ENCODE peak calls at places on chromosomes 16 and 17, in four cellular contexts. One of them, this sample, is unnamed.

GRCh38 chr16:2039286-2040030 is 8.2 kb downstream of the NTHL1 start:
- DNase-seq in H1: no peak
- DNase-seq in GM12878: no peak
- DNase-seq in HCT116: no peak
- DNase-seq in this sample: peak

GRCh38 chr16:85752511-85753420 is 1.9 kb upstream of the C16orf74 start:
- DNase-seq in H1: no peak
- DNase-seq in GM12878: no peak
- DNase-seq in HCT116: no peak
- DNase-seq in this sample: peak

GRCh38 chr17:61641715-61642114 is 50.7 kb upstream of the NACA2 start:
- DNase-seq in H1: no peak
- DNase-seq in GM12878: no peak
- DNase-seq in HCT116: no peak
- DNase-seq in this sample: no peak

GRCh38 chr17:48719642-48720262 is 2.6 kb downstream of the PRAC1 start:
- DNase-seq in H1: peak
- DNase-seq in GM12878: no peak
- DNase-seq in HCT116: no peak
- DNase-seq in this sample: no peak

GRCh38 chr16:23209606-23210005 is 27.1 kb downstream of the SCNN1G start:
- DNase-seq in H1: no peak
- DNase-seq in GM12878: no peak
- DNase-seq in HCT116: no peak
- DNase-seq in this sample: no peak

GRCh38 chr17:1933875-1934715 is 91.0 kb downstream of the RTN4RL1 start:
- DNase-seq in H1: no peak
- DNase-seq in GM12878: no peak
- DNase-seq in HCT116: no peak
- DNase-seq in this sample: no peak

GRCh38 chr16:11627822-11628457 is 40.3 kb upstream of the SNN start:
- DNase-seq in H1: no peak
- DNase-seq in GM12878: no peak
- DNase-seq in HCT116: peak
- DNase-seq in this sample: no peak

GRCh38 chr16:85211247-85211910 is 99.1 kb upstream of the CIBAR2 start:
- DNase-seq in H1: no peak
- DNase-seq in GM12878: no peak
- DNase-seq in HCT116: no peak
- DNase-seq in this sample: no peak

GRCh38 chr16:5918553-5919127 is 821.0 kb upstream of the EEF2KMT start:
- DNase-seq in H1: no peak
- DNase-seq in GM12878: no peak
- DNase-seq in HCT116: no peak
- DNase-seq in this sample: no peak

GRCh38 chr17:81906476-81907218 is 4.6 kb downstream of the PCYT2 start:
- DNase-seq in H1: no peak
- DNase-seq in GM12878: no peak
- DNase-seq in HCT116: no peak
- DNase-seq in this sample: no peak

GRCh38 chr16:58024673-58025350 is 742 bp upstream of the MMP15 start:
- DNase-seq in H1: no peak
- DNase-seq in GM12878: no peak
- DNase-seq in HCT116: peak
- DNase-seq in this sample: peak

GRCh38 chr17:80292557-80292956 is 31.9 kb downstream of the RNF213 start:
- DNase-seq in H1: no peak
- DNase-seq in GM12878: no peak
- DNase-seq in HCT116: no peak
- DNase-seq in this sample: no peak

GRCh38 chr17:39527220-39527813 is 66.0 kb downstream of the CDK12 start:
- DNase-seq in H1: no peak
- DNase-seq in GM12878: no peak
- DNase-seq in HCT116: peak
- DNase-seq in this sample: peak

GRCh38 chr17:2064511-2064910 is 9.6 kb downstream of the HIC1 start:
- DNase-seq in H1: no peak
- DNase-seq in GM12878: no peak
- DNase-seq in HCT116: no peak
- DNase-seq in this sample: no peak

GRCh38 chr16:68756250-68757051 is 19.4 kb downstream of the CDH1 start:
- DNase-seq in H1: no peak
- DNase-seq in GM12878: peak
- DNase-seq in HCT116: peak
- DNase-seq in this sample: peak

GRCh38 chr17:67137026-67137370 is 92.6 kb downstream of the CACNG1 start:
- DNase-seq in H1: no peak
- DNase-seq in GM12878: no peak
- DNase-seq in HCT116: no peak
- DNase-seq in this sample: no peak

GRCh38 chr17:75922963-75923874 is 17.6 kb downstream of the FBF1 start:
- DNase-seq in H1: no peak
- DNase-seq in GM12878: no peak
- DNase-seq in HCT116: no peak
- DNase-seq in this sample: no peak

GRCh38 chr17:29682987-29683386 is 60.3 kb upstream of the CORO6 start:
- DNase-seq in H1: no peak
- DNase-seq in GM12878: no peak
- DNase-seq in HCT116: no peak
- DNase-seq in this sample: no peak

GRCh38 chr16:57801856-57802634 is at the start of gene KIFC3:
- DNase-seq in H1: no peak
- DNase-seq in GM12878: no peak
- DNase-seq in HCT116: no peak
- DNase-seq in this sample: no peak

GRCh38 chr16:11319529-11320146 is 25.6 kb upstream of the RMI2 start:
- DNase-seq in H1: no peak
- DNase-seq in GM12878: no peak
- DNase-seq in HCT116: no peak
- DNase-seq in this sample: no peak

GRCh38 chr16:2044541-2044940 is 3.1 kb downstream of the NTHL1 start:
- DNase-seq in H1: no peak
- DNase-seq in GM12878: no peak
- DNase-seq in HCT116: no peak
- DNase-seq in this sample: no peak

GRCh38 chr17:67246398-67246647 is 1.3 kb upstream of the HELZ start:
- DNase-seq in H1: no peak
- DNase-seq in GM12878: no peak
- DNase-seq in HCT116: no peak
- DNase-seq in this sample: no peak

GRCh38 chr16:71359431-71359830 is 908 bp downstream of the CALB2 start:
- DNase-seq in H1: no peak
- DNase-seq in GM12878: no peak
- DNase-seq in HCT116: no peak
- DNase-seq in this sample: no peak

GRCh38 chr16:10266809-10267208 is 84.6 kb upstream of the GRIN2A start:
- DNase-seq in H1: no peak
- DNase-seq in GM12878: peak
- DNase-seq in HCT116: no peak
- DNase-seq in this sample: no peak

GRCh38 chr17:63961355-63962207 is 11.1 kb downstream of the SCN4A start:
- DNase-seq in H1: peak
- DNase-seq in GM12878: no peak
- DNase-seq in HCT116: peak
- DNase-seq in this sample: peak

GRCh38 chr17:57406131-57406980 is 150.0 kb downstream of the MSI2 start:
- DNase-seq in H1: no peak
- DNase-seq in GM12878: no peak
- DNase-seq in HCT116: no peak
- DNase-seq in this sample: no peak

GRCh38 chr17:49327835-49328784 is 33.9 kb downstream of the ZNF652 start:
- DNase-seq in H1: no peak
- DNase-seq in GM12878: no peak
- DNase-seq in HCT116: no peak
- DNase-seq in this sample: no peak

GRCh38 chr17:41567317-41567716 is 4.5 kb downstream of the KRT9 start:
- DNase-seq in H1: no peak
- DNase-seq in GM12878: no peak
- DNase-seq in HCT116: no peak
- DNase-seq in this sample: no peak

GRCh38 chr16:64159986-64160385 is 961.9 kb downstream of the CDH11 start:
- DNase-seq in H1: no peak
- DNase-seq in GM12878: no peak
- DNase-seq in HCT116: no peak
- DNase-seq in this sample: no peak

GRCh38 chr16:75265911-75266701 is 14.7 kb upstream of the BCAR1 start:
- DNase-seq in H1: no peak
- DNase-seq in GM12878: no peak
- DNase-seq in HCT116: no peak
- DNase-seq in this sample: peak

GRCh38 chr16:72637306-72637705 is 410.6 kb downstream of the ZFHX3 start:
- DNase-seq in H1: no peak
- DNase-seq in GM12878: no peak
- DNase-seq in HCT116: no peak
- DNase-seq in this sample: no peak

GRCh38 chr16:4894276-4895150 is 42.4 kb downstream of the PPL start:
- DNase-seq in H1: no peak
- DNase-seq in GM12878: no peak
- DNase-seq in HCT116: no peak
- DNase-seq in this sample: peak
- TF ChIP-seq JUND in H1: no peak
- TF ChIP-seq JUND in GM12878: no peak
- TF ChIP-seq JUND in HCT116: no peak
- TF ChIP-seq JUND in this sample: no peak

GRCh38 chr17:47692137-47692894 is 1.6 kb upstream of the TBKBP1 start:
- DNase-seq in H1: no peak
- DNase-seq in GM12878: no peak
- DNase-seq in HCT116: no peak
- DNase-seq in this sample: no peak

GRCh38 chr17:47694818-47695663 is 1.1 kb downstream of the TBKBP1 start:
- DNase-seq in H1: no peak
- DNase-seq in GM12878: no peak
- DNase-seq in HCT116: no peak
- DNase-seq in this sample: peak

GRCh38 chr17:47694018-47694817 is at the start of gene TBKBP1:
- DNase-seq in H1: peak
- DNase-seq in GM12878: no peak
- DNase-seq in HCT116: no peak
- DNase-seq in this sample: peak

GRCh38 chr17:47693667-47694017 is 319 bp upstream of the TBKBP1 start:
- DNase-seq in H1: no peak
- DNase-seq in GM12878: no peak
- DNase-seq in HCT116: no peak
- DNase-seq in this sample: no peak

DNA sequence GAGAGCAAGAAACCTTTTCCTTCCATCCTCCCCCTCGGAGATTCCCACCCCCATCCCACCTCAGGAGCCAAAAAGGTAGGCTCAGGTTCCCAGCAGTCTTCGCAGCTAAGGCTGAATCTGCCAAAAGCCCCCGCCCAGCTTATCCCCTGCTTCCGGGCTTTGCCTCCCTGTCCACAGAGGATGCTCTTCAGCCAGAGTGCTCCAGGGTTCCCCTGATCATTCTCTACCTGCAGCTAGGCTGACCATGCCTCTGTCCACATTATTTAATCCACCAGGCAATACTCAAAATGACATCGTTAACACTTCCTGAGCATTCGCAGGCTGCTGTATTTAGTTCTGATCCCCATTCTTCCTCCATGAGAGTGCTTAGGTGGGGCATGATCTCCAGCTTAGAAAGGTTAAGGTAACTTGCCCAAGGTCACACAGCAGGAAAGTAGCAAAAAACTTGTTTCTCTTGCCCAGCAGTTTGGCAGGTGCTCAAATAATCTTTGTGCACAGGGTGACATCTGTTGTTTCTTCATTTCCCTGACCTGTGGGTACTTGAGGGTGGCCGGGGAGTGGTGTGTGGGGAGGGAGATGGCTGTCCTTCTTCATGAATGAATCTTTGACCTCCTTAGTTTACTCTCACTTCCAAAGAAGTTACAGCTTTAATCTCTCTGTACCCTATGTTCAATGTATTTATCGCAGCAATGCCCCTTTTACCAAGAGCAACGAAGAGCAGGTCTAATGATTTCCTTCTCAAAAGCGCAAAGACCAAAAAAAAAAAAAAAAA is 880 bp upstream of the TBKBP1 start:
- DNase-seq in H1: no peak
- DNase-seq in GM12878: no peak
- DNase-seq in HCT116: no peak
- DNase-seq in this sample: no peak
- TF ChIP-seq JUND in H1: no peak
- TF ChIP-seq JUND in GM12878: no peak
- TF ChIP-seq JUND in HCT116: no peak
- TF ChIP-seq JUND in this sample: no peak

DNA sequence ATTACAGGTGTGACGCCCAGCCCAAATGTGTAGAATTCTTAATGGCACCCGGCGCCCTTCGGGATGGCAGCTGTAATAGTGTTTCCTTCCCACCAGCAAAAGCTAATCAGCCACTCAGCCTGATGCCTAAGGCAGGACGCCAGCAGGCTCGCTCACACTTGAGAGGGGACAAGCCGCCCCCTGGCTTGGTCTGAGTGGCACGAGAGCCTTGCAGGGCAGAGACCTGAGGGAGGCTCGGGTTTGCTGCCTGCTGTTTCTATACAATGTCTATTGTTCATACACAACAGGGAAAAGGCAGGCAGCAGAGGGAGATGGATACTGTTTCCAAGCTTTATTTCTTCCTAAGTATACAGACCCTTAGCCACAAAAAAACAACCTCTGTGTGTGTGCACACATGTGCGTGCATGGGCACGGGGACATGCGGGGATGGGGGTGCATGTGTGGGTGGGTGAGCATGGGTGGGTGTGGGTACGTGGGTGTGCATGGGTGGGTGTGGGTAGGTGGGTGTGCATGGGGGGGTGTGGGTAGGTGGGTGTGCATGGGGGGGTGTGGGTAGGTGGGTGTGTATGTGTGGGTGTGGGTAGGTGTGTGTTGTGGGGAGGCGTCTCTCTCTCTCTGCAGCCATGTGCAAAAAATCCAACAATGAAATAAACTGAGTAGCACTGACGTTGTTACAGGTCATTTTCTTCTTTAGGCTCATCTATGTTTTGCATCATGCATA is 10.0 kb downstream of the SLC38A8 start:
- DNase-seq in H1: no peak
- DNase-seq in GM12878: no peak
- DNase-seq in HCT116: no peak
- DNase-seq in this sample: no peak
- TF ChIP-seq JUND in H1: no peak
- TF ChIP-seq JUND in GM12878: no peak
- TF ChIP-seq JUND in HCT116: no peak
- TF ChIP-seq JUND in this sample: no peak

GRCh38 chr16:27366687-27367462 is 35.1 kb upstream of the IL21R start:
- DNase-seq in H1: no peak
- DNase-seq in GM12878: no peak
- DNase-seq in HCT116: no peak
- DNase-seq in this sample: no peak
- TF ChIP-seq JUND in H1: no peak
- TF ChIP-seq JUND in GM12878: no peak
- TF ChIP-seq JUND in HCT116: no peak
- TF ChIP-seq JUND in this sample: no peak

This sample was measured in T47D.